ENCODE peak calls at places on chromosomes 13 and 19, in ten cellular contexts. Q is left ventricle myocardium inferior; R is pancreas; Z is tibial artery; M is heart left ventricle; F is small intestine; H is sigmoid colon; X is thoracic aorta; K is CD4-positive, CD25-positive, alpha-beta regulatory T cell; L is neural progenitor cell. T is an unnamed sample.
A peak's percentile ranks its signal among the peaks of the same experiment; 100 is the strongest.

GRCh38 chr19:37217533-37217854 is 520 bp upstream of the ZNF383 start:
- DNase-seq in Q (no peak), R (no peak), Z (no peak), M (no peak), F (no peak), H (no peak), X (no peak), K (no peak), L (no peak), T (no peak)

GRCh38 chr19:11995174-11995573 is 30.3 kb downstream of the ZNF763 start:
- DNase-seq in Q (no peak), R (no peak), Z (no peak), M (no peak), F (no peak), H (no peak), X (no peak), K (no peak), L (no peak), T (no peak)

GRCh38 chr13:42696191-42696590 is 85.2 kb upstream of the FAM216B start:
- DNase-seq in Q (no peak), R (no peak), Z (no peak), M (no peak), F (no peak), H (no peak), X (no peak), K (no peak), L (no peak), T (no peak)

GRCh38 chr19:10207026-10207425 is 12.3 kb upstream of the DNMT1 start:
- DNase-seq in Q (no peak), R (no peak), Z (no peak), M (no peak), F (no peak), H (no peak), X (no peak), K (no peak), L (no peak), T (no peak)

GRCh38 chr13:28540612-28541011 is 45.7 kb upstream of the FLT1 start:
- DNase-seq in Q (no peak), R (no peak), Z (no peak), M (no peak), F (no peak), H (no peak), X (no peak), K (no peak), L (no peak), T (no peak)

GRCh38 chr13:105991622-105992254 is 543.7 kb downstream of the EFNB2 start:
- DNase-seq in Q (no peak), R (peak; percentile 70), Z (no peak), M (no peak), F (no peak), H (no peak), X (no peak), K (no peak), L (no peak), T (no peak)

GRCh38 chr13:79352107-79352506 is 53.9 kb downstream of the RBM26 start:
- DNase-seq in Q (no peak), R (no peak), Z (no peak), M (no peak), F (no peak), H (no peak), X (no peak), K (no peak), L (no peak), T (no peak)

GRCh38 chr19:15177269-15178116 is 23.3 kb downstream of the NOTCH3 start:
- DNase-seq in Q (peak; percentile 82), R (peak; percentile 85), Z (peak; percentile 73), M (peak; percentile 81), F (peak; percentile 63), H (peak; percentile 86), X (no peak), K (peak; percentile 80), L (peak; percentile 95), T (peak; percentile 79)

GRCh38 chr19:54470991-54471782 is 1.9 kb downstream of the CDC42EP5 start:
- DNase-seq in Q (peak; percentile 52), R (peak; percentile 69), Z (no peak), M (peak; percentile 48), F (peak; percentile 58), H (peak; percentile 78), X (no peak), K (no peak), L (peak; percentile 49), T (peak; percentile 71)

GRCh38 chr19:17109962-17110598 is 34.5 kb downstream of the MYO9B start:
- DNase-seq in Q (peak; percentile 64), R (no peak), Z (peak; percentile 72), M (peak; percentile 70), F (no peak), H (no peak), X (no peak), K (no peak), L (no peak), T (peak; percentile 52)

GRCh38 chr19:10685210-10685609 is 16.0 kb upstream of the QTRT1 start:
- DNase-seq in Q (no peak), R (no peak), Z (no peak), M (no peak), F (no peak), H (no peak), X (no peak), K (no peak), L (no peak), T (no peak)

GRCh38 chr19:48511800-48512503 is at the start of gene LMTK3:
- DNase-seq in Q (no peak), R (no peak), Z (no peak), M (no peak), F (no peak), H (no peak), X (no peak), K (peak; percentile 85), L (peak; percentile 87), T (peak; percentile 82)

GRCh38 chr19:48510421-48511268 is 990 bp downstream of the LMTK3 start:
- DNase-seq in Q (peak; percentile 64), R (peak; percentile 76), Z (peak; percentile 57), M (peak; percentile 60), F (peak; percentile 55), H (peak; percentile 82), X (no peak), K (peak; percentile 77), L (peak; percentile 87), T (peak; percentile 83)

GRCh38 chr19:48509467-48510194 is 2.0 kb downstream of the LMTK3 start:
- DNase-seq in Q (no peak), R (no peak), Z (no peak), M (no peak), F (no peak), H (no peak), X (no peak), K (no peak), L (peak; percentile 34), T (no peak)

GRCh38 chr19:48512504-48513288 is 1.1 kb upstream of the LMTK3 start:
- DNase-seq in Q (no peak), R (no peak), Z (no peak), M (no peak), F (no peak), H (no peak), X (no peak), K (no peak), L (peak; percentile 1), T (no peak)

DNA sequence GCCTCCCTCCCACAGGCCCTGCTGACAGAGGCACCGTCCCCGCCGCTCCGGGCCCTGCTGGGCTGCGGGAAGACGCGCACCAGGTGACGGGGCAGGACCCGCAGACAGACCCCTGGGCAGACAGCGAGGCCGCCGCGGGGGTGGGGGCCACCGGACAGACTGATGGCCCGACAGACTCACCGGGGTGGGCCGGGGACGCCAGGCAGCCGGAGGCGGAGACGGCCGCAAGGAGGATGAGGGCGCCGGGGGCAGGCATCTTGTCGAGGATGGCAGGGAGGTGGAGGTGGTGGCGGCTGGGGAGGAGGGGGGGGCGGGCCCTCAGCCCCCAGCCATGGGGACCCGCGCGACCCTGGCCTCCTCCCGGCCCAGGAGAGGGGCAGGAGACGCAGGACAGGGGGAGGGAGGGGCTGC is 309 bp downstream of the LMTK3 start:
- DNase-seq in Q (no peak), R (no peak), Z (no peak), M (no peak), F (no peak), H (no peak), X (no peak), K (no peak), L (peak; percentile 38), T (no peak)
- H3K4me3 ChIP-seq in Q (peak overlapping the region; percentile 48), R (no peak overlapping the region), Z (no peak overlapping the region), M (peak overlapping the region; percentile 17), F (peak overlapping the region; percentile 26), H (no peak overlapping the region), X (peak overlapping the region; percentile 49), K (no peak overlapping the region), L (peak overlapping the region; percentile 52), T (no peak overlapping the region)

GRCh38 chr13:52109096-52109495 is 19.8 kb downstream of the NEK5 start:
- DNase-seq in Q (no peak), R (no peak), Z (no peak), M (no peak), F (peak; percentile 61), H (no peak), X (no peak), K (no peak), L (no peak), T (no peak)
- H3K4me1 ChIP-seq in Q (peaks cover 5% of the 10 kb centered on the region), R (no peaks in the 10 kb centered on the region), Z (no peaks in the 10 kb centered on the region), M (no peaks in the 10 kb centered on the region), F (no peaks in the 10 kb centered on the region), H (no peaks in the 10 kb centered on the region), X (no peaks in the 10 kb centered on the region), K (no peaks in the 10 kb centered on the region), L (no peaks in the 10 kb centered on the region), T (no peaks in the 10 kb centered on the region)

GRCh38 chr13:109481046-109481445 is 305.3 kb downstream of the IRS2 start:
- DNase-seq in Q (no peak), R (no peak), Z (no peak), M (no peak), F (no peak), H (no peak), X (no peak), K (no peak), L (no peak), T (no peak)
- H3K4me3 ChIP-seq in Q (no peak overlapping the region), R (no peak overlapping the region), Z (no peak overlapping the region), M (no peak overlapping the region), F (no peak overlapping the region), H (no peak overlapping the region), X (no peak overlapping the region), K (no peak overlapping the region), L (no peak overlapping the region), T (no peak overlapping the region)

GRCh38 chr19:50330365-50331078 is 1.3 kb upstream of the KCNC3 start:
- DNase-seq in Q (peak; percentile 83), R (peak; percentile 94), Z (peak; percentile 33), M (peak; percentile 89), F (peak; percentile 56), H (no peak), X (no peak), K (peak; percentile 86), L (peak; percentile 98), T (peak; percentile 87)

GRCh38 chr19:50332014-50332263 is 2.8 kb upstream of the KCNC3 start:
- DNase-seq in Q (no peak), R (no peak), Z (no peak), M (no peak), F (no peak), H (no peak), X (no peak), K (no peak), L (no peak), T (peak; percentile 50)

GRCh38 chr19:50332264-50333038 is 3.3 kb upstream of the KCNC3 start:
- DNase-seq in Q (no peak), R (peak; percentile 48), Z (no peak), M (peak; percentile 35), F (no peak), H (no peak), X (no peak), K (no peak), L (peak; percentile 77), T (peak; percentile 47)

GRCh38 chr19:50333235-50333736 is 4.1 kb upstream of the KCNC3 start:
- DNase-seq in Q (peak; percentile 88), R (peak; percentile 94), Z (peak; percentile 73), M (peak; percentile 94), F (peak; percentile 90), H (peak; percentile 91), X (peak; percentile 56), K (peak; percentile 94), L (peak; percentile 96), T (peak; percentile 88)

GRCh38 chr19:50331187-50332013 is 2.2 kb upstream of the KCNC3 start:
- DNase-seq in Q (no peak), R (peak; percentile 38), Z (no peak), M (peak; percentile 31), F (no peak), H (no peak), X (no peak), K (no peak), L (peak; percentile 64), T (no peak)
- H3K4me1 ChIP-seq in Q (peaks cover 52% of the 10 kb centered on the region), R (peaks cover 4% of the 10 kb centered on the region), Z (peaks cover 39% of the 10 kb centered on the region), M (peaks cover 4% of the 10 kb centered on the region), F (no peaks in the 10 kb centered on the region), H (peaks cover 30% of the 10 kb centered on the region), X (peaks cover 4% of the 10 kb centered on the region), K (peaks cover 66% of the 10 kb centered on the region), L (peaks cover 10% of the 10 kb centered on the region), T (peaks cover 10% of the 10 kb centered on the region)